ENCODE peak calls at places on chromosomes 16 and 17, in eight cellular contexts. B is heart left ventricle; E is GM12878; P is upper lobe of right lung; C is CD8-positive, alpha-beta T cell; F is body of pancreas; S is DND-41; H is HCT116. I is an unnamed sample. For H3K9me3, the result is how much of the 10 kb centered on the place peaks cover.

GRCh38 chr16:75477680-75478473 is 13.4 kb upstream of the TMEM170A start:
- ATAC-seq in B (peak), C (no peak), H (no peak), F (no peak), P (peak), E (peak), S (no peak), I (no peak)

GRCh38 chr17:7502987-7503386 is 18.8 kb downstream of the POLR2A start:
- ATAC-seq in P (peak), C (peak), B (peak), H (peak), S (peak), F (no peak), E (no peak), I (no peak)

GRCh38 chr16:75421820-75422126 is 11.5 kb downstream of the CFDP1 start:
- ATAC-seq in S (no peak), P (no peak), E (peak), H (no peak), B (no peak), F (no peak), C (no peak), I (no peak)

GRCh38 chr17:48012151-48012520 is 25.5 kb downstream of the COPZ2 start:
- ATAC-seq in P (peak), H (peak), S (peak), F (peak), E (peak), B (peak), C (peak), I (no peak)

GRCh38 chr17:17999364-18000007 is 26.8 kb downstream of the DRC3 start:
- ATAC-seq in S (peak), H (peak), F (no peak), E (no peak), B (no peak), P (no peak), C (no peak), I (no peak)

GRCh38 chr16:14291941-14292825 is 221.1 kb downstream of the MRTFB start:
- ATAC-seq in B (no peak), S (no peak), E (no peak), F (no peak), H (no peak), C (no peak), P (peak), I (no peak)

GRCh38 chr17:77696720-77697460 is 261.6 kb upstream of the TNRC6C start:
- ATAC-seq in E (no peak), B (no peak), C (no peak), S (peak), F (no peak), H (no peak), P (no peak), I (peak)

GRCh38 chr17:56658648-56659047 is 65.1 kb downstream of the NOG start:
- ATAC-seq in S (no peak), F (no peak), C (no peak), P (no peak), B (no peak), H (no peak), E (no peak), I (no peak)

GRCh38 chr16:56807011-56807675 is 57.9 kb upstream of the SLC12A3 start:
- ATAC-seq in F (no peak), E (no peak), S (no peak), P (no peak), C (no peak), B (no peak), H (peak), I (no peak)

GRCh38 chr16:84940670-84941551 is 70.4 kb downstream of the ZDHHC7 start:
- ATAC-seq in E (no peak), H (no peak), P (peak), F (peak), S (no peak), B (peak), C (no peak), I (peak)

GRCh38 chr16:49158029-49158642 is 123.5 kb downstream of the CBLN1 start:
- ATAC-seq in C (no peak), B (peak), P (peak), H (no peak), E (peak), S (peak), F (no peak), I (no peak)

GRCh38 chr17:17118399-17118798 is 76.1 kb downstream of the MPRIP start:
- ATAC-seq in B (no peak), E (no peak), S (no peak), P (no peak), F (no peak), H (no peak), C (no peak), I (no peak)

GRCh38 chr16:85148959-85149358 is 36.7 kb upstream of the CIBAR2 start:
- ATAC-seq in B (no peak), S (no peak), E (no peak), F (no peak), P (no peak), C (no peak), H (no peak), I (peak)

GRCh38 chr17:40349477-40350409 is 14.8 kb downstream of the GJD3 start:
- ATAC-seq in P (peak), F (no peak), B (peak), C (no peak), S (no peak), H (no peak), E (no peak), I (no peak)

GRCh38 chr16:79269211-79269863 is 331.2 kb downstream of the MAF start:
- ATAC-seq in F (no peak), P (no peak), E (peak), C (peak), H (no peak), S (no peak), B (no peak), I (no peak)

GRCh38 chr17:19771971-19772630 is 24.0 kb upstream of the ALDH3A1 start:
- ATAC-seq in F (no peak), P (peak), E (no peak), B (peak), S (no peak), C (peak), H (no peak), I (no peak)

GRCh38 chr16:10957771-10958486 is 13.6 kb downstream of the CLEC16A start:
- ATAC-seq in F (no peak), S (no peak), E (peak), C (peak), B (no peak), P (no peak), H (no peak), I (no peak)

GRCh38 chr17:50328926-50329325 is 17.0 kb upstream of the XYLT2 start:
- ATAC-seq in B (no peak), H (no peak), C (no peak), S (no peak), F (no peak), P (no peak), E (no peak), I (no peak)

GRCh38 chr17:57032343-57032742 is 52.7 kb upstream of the AKAP1 start:
- ATAC-seq in S (no peak), B (peak), F (peak), P (peak), E (no peak), H (no peak), C (no peak), I (peak)

GRCh38 chr16:89431158-89431584 is 59.2 kb downstream of the ANKRD11 start:
- ATAC-seq in E (no peak), C (no peak), F (peak), B (peak), S (no peak), H (no peak), P (peak), I (peak)

GRCh38 chr17:41456206-41456605 is 11.0 kb downstream of the KRT32 start:
- ATAC-seq in S (no peak), P (no peak), F (no peak), C (no peak), B (no peak), H (peak), E (no peak), I (no peak)

GRCh38 chr16:28321700-28322411 is 29.5 kb downstream of the SBK1 start:
- ATAC-seq in H (peak), S (peak), F (no peak), C (peak), B (peak), P (peak), E (peak), I (no peak)

GRCh38 chr17:78432929-78433727 is 54.7 kb downstream of the PGS1 start:
- ATAC-seq in C (no peak), E (no peak), B (no peak), P (no peak), H (no peak), F (no peak), S (peak), I (no peak)

GRCh38 chr16:82700541-82701240 is 73.9 kb downstream of the CDH13 start:
- ATAC-seq in S (no peak), E (peak), B (no peak), C (no peak), H (no peak), F (no peak), P (no peak), I (no peak)

GRCh38 chr16:1299012-1299867 is 10.2 kb upstream of the UBE2I start:
- ATAC-seq in H (no peak), P (peak), E (no peak), C (no peak), B (no peak), F (peak), S (no peak), I (no peak)

GRCh38 chr17:81349397-81350319 is 45.6 kb upstream of the BAHCC1 start:
- ATAC-seq in E (no peak), C (no peak), P (no peak), F (no peak), B (no peak), H (no peak), S (no peak), I (no peak)

GRCh38 chr17:65389956-65390355 is 171.5 kb downstream of the AXIN2 start:
- ATAC-seq in C (no peak), E (no peak), P (peak), S (no peak), B (no peak), F (no peak), H (peak), I (no peak)

DNA sequence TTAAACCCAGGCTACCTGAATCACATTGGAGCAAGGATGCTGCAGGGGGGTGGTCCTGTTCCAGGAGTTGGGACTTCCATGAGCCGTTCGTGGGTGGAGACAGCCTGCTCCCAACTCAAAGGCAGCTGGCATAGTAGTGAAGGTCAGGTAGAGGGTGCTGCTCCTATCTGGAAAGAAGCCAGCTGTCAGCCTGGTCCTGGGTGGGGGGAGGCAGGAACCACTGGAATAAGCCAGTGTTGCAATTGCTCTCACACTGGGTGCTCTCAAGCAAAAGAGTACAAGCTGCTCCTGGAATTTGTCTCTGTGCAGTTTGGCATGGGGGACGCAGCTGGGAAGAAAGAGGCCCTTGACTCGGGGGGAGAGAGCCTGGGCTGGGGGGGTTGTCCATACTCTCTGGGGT is 8.7 kb downstream of the CACNG5 start:
- ATAC-seq in S (no peak), P (no peak), F (no peak), E (no peak), B (no peak), C (no peak), H (no peak), I (no peak)
- H3K9me3 ChIP-seq in S (under half), P (under half), F (under half), E (under half), B (under half), C (under half), H (under half), I (under half)

GRCh38 chr16:23678430-23679273 is at the start of gene PLK1:
- ATAC-seq in S (peak), H (peak), F (peak), E (peak), C (peak), P (peak), B (peak), I (peak)
- TF ChIP-seq CTCF in S (peak), H (peak), F (peak), E (peak), C (no peak), P (peak), B (peak), I (no peak)

DNA sequence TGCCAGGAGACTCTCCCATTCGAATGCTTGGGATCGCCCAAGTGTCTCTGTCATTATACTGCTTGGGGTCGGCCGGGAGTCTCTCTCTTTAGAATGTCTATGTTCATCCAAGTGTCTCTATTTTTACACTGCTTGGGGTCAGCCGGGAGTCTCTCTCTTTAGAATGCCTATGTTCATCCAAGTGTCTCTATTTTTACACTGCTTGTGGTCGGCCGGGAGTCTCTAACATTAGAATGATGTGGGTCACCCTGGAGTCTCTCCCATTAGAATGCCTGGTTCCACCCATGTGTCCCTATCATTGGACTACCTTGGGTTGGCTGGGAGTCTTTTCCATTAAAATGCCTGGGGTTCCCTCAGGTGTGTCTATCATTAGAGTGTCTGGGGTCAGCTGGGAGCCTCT is 2230.4 kb downstream of the TP53TG3F start:
- ATAC-seq in H (no peak), B (peak), E (no peak), P (no peak), S (no peak), C (no peak), F (no peak), I (no peak)
- H3K9me3 ChIP-seq in H (under half), B (under half), E (under half), P (under half), S (half or more), C (under half), F (under half), I (under half)

GRCh38 chr17:45201457-45201856 is 20.2 kb upstream of the FMNL1 start:
- ATAC-seq in F (no peak), S (no peak), B (no peak), E (no peak), C (no peak), H (no peak), P (no peak), I (no peak)

GRCh38 chr17:45197555-45198334 is 23.9 kb upstream of the FMNL1 start:
- ATAC-seq in F (peak), E (peak), H (peak), P (peak), B (peak), C (peak), S (peak), I (peak)

GRCh38 chr17:45195424-45195823 is 26.3 kb upstream of the FMNL1 start:
- ATAC-seq in P (no peak), S (no peak), H (no peak), B (no peak), E (no peak), F (no peak), C (no peak), I (no peak)

GRCh38 chr17:45197108-45197507 is 24.6 kb upstream of the FMNL1 start:
- ATAC-seq in C (no peak), H (no peak), F (no peak), S (no peak), B (no peak), P (no peak), E (no peak), I (no peak)

GRCh38 chr17:45200701-45201100 is 21.0 kb upstream of the FMNL1 start:
- ATAC-seq in E (no peak), B (peak), C (no peak), P (peak), H (no peak), S (no peak), F (no peak), I (peak)
- TF ChIP-seq CTCF in E (no peak), B (no peak), C (no peak), P (no peak), H (no peak), S (no peak), F (no peak), I (no peak)

GRCh38 chr16:71449020-71449419 is 7.2 kb upstream of the TLE7 start:
- ATAC-seq in E (no peak), F (no peak), B (no peak), S (no peak), H (no peak), P (no peak), C (no peak), I (no peak)
- H3K9me3 ChIP-seq in E (under half), F (under half), B (under half), S (under half), H (under half), P (half or more), C (under half), I (half or more)

GRCh38 chr16:87060026-87060986 is 256.9 kb downstream of the C16orf95 start:
- ATAC-seq in B (peak), S (no peak), E (no peak), P (no peak), H (no peak), C (no peak), F (no peak), I (no peak)
- TF ChIP-seq CTCF in B (peak), S (no peak), E (no peak), P (no peak), H (no peak), C (no peak), F (no peak), I (no peak)

DNA sequence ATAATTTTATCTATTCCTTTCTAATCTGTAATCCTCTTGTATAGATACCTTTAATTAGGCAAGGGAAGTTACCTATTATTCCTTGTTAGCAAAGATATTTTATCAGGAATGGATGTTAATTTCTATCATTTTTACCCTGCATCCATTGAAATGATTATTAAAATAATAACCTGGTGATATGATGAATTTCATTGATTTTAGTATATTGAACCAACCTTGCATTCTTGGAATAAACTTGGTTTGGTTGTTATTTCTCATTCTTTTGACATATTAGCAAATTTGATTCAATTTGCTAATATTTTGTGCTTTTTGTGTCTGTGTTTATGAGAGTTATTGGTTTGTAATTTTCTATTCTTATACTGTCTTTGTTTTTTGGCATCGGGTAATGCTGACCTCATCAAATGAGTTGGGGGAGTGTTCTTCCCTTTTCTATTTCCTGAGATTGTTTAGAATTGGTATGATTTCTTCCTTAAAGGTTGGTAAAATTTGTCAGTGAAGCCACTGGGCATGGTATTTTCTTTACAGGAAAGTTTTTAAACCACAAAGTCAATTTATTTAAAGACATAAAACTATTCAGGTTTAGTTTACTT is 250.4 kb upstream of the PMFBP1 start:
- ATAC-seq in F (no peak), H (no peak), B (no peak), E (no peak), P (no peak), C (no peak), S (no peak), I (no peak)
- H3K9me3 ChIP-seq in F (under half), H (under half), B (under half), E (under half), P (under half), C (under half), S (under half), I (under half)

I was measured in gastroesophageal sphincter.